ENCODE peak calls at places on chromosomes 12 and 14, in five cellular contexts. N, E, F, W and J are unnamed samples.

GRCh38 chr12:21483531-21483930 is 17.9 kb downstream of the RECQL start:
- DNase-seq in N (no peak), E (no peak), F (no peak), W (no peak), J (no peak)

GRCh38 chr14:58072288-58073071 is 79.5 kb downstream of the ARMH4 start:
- DNase-seq in N (peak), E (no peak), F (peak), W (peak), J (peak)

GRCh38 chr12:68324531-68324930 is 7.6 kb downstream of the MDM1 start:
- DNase-seq in N (no peak), E (no peak), F (no peak), W (no peak), J (no peak)

GRCh38 chr12:121205491-121205890 is 4.4 kb upstream of the P2RX4 start:
- DNase-seq in N (no peak), E (no peak), F (no peak), W (no peak), J (no peak)

GRCh38 chr14:61811882-61812346 is 49.7 kb downstream of the SNAPC1 start:
- DNase-seq in N (no peak), E (no peak), F (no peak), W (no peak), J (no peak)

GRCh38 chr14:102985665-102986064 is 63.2 kb downstream of the AMN start:
- DNase-seq in N (no peak), E (no peak), F (no peak), W (no peak), J (no peak)

GRCh38 chr12:93322784-93323183 is 54.9 kb upstream of the NUDT4 start:
- DNase-seq in N (no peak), E (no peak), F (no peak), W (no peak), J (no peak)

GRCh38 chr12:44876554-44877275 is 600 bp upstream of the NELL2 start:
- DNase-seq in N (no peak), E (no peak), F (no peak), W (peak), J (no peak)

GRCh38 chr12:67366530-67367196 is 97.5 kb downstream of the CAND1 start:
- DNase-seq in N (peak), E (no peak), F (peak), W (no peak), J (no peak)

GRCh38 chr12:6899837-6900519 is 4.6 kb upstream of the LRRC23 start:
- DNase-seq in N (no peak), E (no peak), F (no peak), W (peak), J (peak)

GRCh38 chr14:77041837-77042557 is 13.5 kb upstream of the IRF2BPL start:
- DNase-seq in N (peak), E (peak), F (peak), W (no peak), J (peak)

GRCh38 chr12:13071305-13072280 is 27.4 kb downstream of the FAM234B start:
- DNase-seq in N (no peak), E (no peak), F (no peak), W (no peak), J (no peak)

GRCh38 chr12:98373019-98373554 is 142.3 kb upstream of the TMPO start:
- DNase-seq in N (no peak), E (no peak), F (peak), W (peak), J (peak)

GRCh38 chr12:105474672-105475071 is 144.2 kb downstream of the C12orf75 start:
- DNase-seq in N (no peak), E (no peak), F (no peak), W (no peak), J (no peak)

GRCh38 chr12:1836854-1837411 is 16.6 kb downstream of the LRTM2 start:
- DNase-seq in N (no peak), E (no peak), F (no peak), W (no peak), J (no peak)

GRCh38 chr12:46214668-46215429 is 54.0 kb downstream of the SLC38A1 start:
- DNase-seq in N (no peak), E (no peak), F (no peak), W (no peak), J (no peak)